ENCODE peak calls at places on chromosomes 4 and X, in eight cellular contexts. One of them, this sample, is unnamed.

GRCh38 chr4:90537491-90537890 is 410.3 kb downstream of the CCSER1 start:
- DNase-seq in fibroblast of pulmonary artery: peak; percentile 11
- DNase-seq in A549: no peak
- DNase-seq in GM23338: peak; percentile 18
- DNase-seq in HL-60: no peak
- DNase-seq in fibroblast of lung: no peak
- DNase-seq in left lung: no peak
- DNase-seq in mesendoderm: peak; percentile 42
- DNase-seq in this sample: no peak

GRCh38 chr4:105637409-105638258 is 70.9 kb downstream of the INTS12 start:
- DNase-seq in fibroblast of lung: peak; percentile 68
- DNase-seq in GM23338: no peak
- DNase-seq in left lung: peak; percentile 76
- DNase-seq in A549: no peak
- DNase-seq in HL-60: peak; percentile 91
- DNase-seq in mesendoderm: no peak
- DNase-seq in fibroblast of pulmonary artery: peak; percentile 49
- DNase-seq in this sample: peak; percentile 85

GRCh38 chrX:23782455-23782854 is 518 bp upstream of the SAT1 start:
- DNase-seq in fibroblast of lung: no peak
- DNase-seq in left lung: no peak
- DNase-seq in mesendoderm: no peak
- DNase-seq in HL-60: no peak
- DNase-seq in fibroblast of pulmonary artery: peak; percentile 47
- DNase-seq in GM23338: no peak
- DNase-seq in A549: no peak
- DNase-seq in this sample: no peak

GRCh38 chr4:186765138-186765537 is 41.5 kb upstream of the FAT1 start:
- DNase-seq in mesendoderm: no peak
- DNase-seq in GM23338: peak; percentile 39
- DNase-seq in HL-60: no peak
- DNase-seq in fibroblast of pulmonary artery: peak; percentile 43
- DNase-seq in left lung: no peak
- DNase-seq in fibroblast of lung: peak; percentile 49
- DNase-seq in A549: peak; percentile 6
- DNase-seq in this sample: peak; percentile 58

GRCh38 chr4:38762560-38762959 is 20.2 kb downstream of the TLR10 start:
- DNase-seq in fibroblast of pulmonary artery: no peak
- DNase-seq in A549: no peak
- DNase-seq in HL-60: no peak
- DNase-seq in left lung: no peak
- DNase-seq in GM23338: no peak
- DNase-seq in mesendoderm: no peak
- DNase-seq in fibroblast of lung: no peak
- DNase-seq in this sample: no peak

GRCh38 chrX:20140410-20140809 is 1.2 kb downstream of the EIF1AX start:
- DNase-seq in fibroblast of lung: no peak
- DNase-seq in fibroblast of pulmonary artery: no peak
- DNase-seq in mesendoderm: no peak
- DNase-seq in A549: no peak
- DNase-seq in left lung: no peak
- DNase-seq in HL-60: peak; percentile 39
- DNase-seq in GM23338: no peak
- DNase-seq in this sample: no peak

GRCh38 chr4:128716325-128716724 is 93.2 kb upstream of the JADE1 start:
- DNase-seq in left lung: no peak
- DNase-seq in mesendoderm: no peak
- DNase-seq in fibroblast of pulmonary artery: no peak
- DNase-seq in GM23338: no peak
- DNase-seq in fibroblast of lung: peak; percentile 64
- DNase-seq in HL-60: no peak
- DNase-seq in A549: no peak
- DNase-seq in this sample: no peak

GRCh38 chr4:176755624-176756023 is 37.1 kb downstream of the VEGFC start:
- DNase-seq in fibroblast of lung: peak; percentile 55
- DNase-seq in HL-60: no peak
- DNase-seq in GM23338: no peak
- DNase-seq in A549: no peak
- DNase-seq in mesendoderm: no peak
- DNase-seq in fibroblast of pulmonary artery: no peak
- DNase-seq in left lung: no peak
- DNase-seq in this sample: no peak

GRCh38 chrX:53268173-53268572 is 13.2 kb downstream of the IQSEC2 start:
- DNase-seq in HL-60: no peak
- DNase-seq in A549: no peak
- DNase-seq in fibroblast of lung: peak; percentile 12
- DNase-seq in left lung: no peak
- DNase-seq in mesendoderm: no peak
- DNase-seq in fibroblast of pulmonary artery: no peak
- DNase-seq in GM23338: no peak
- DNase-seq in this sample: no peak

GRCh38 chr4:126748736-126749135 is 884.0 kb upstream of the INTU start:
- DNase-seq in fibroblast of pulmonary artery: no peak
- DNase-seq in fibroblast of lung: peak; percentile 12
- DNase-seq in mesendoderm: no peak
- DNase-seq in A549: no peak
- DNase-seq in left lung: no peak
- DNase-seq in GM23338: no peak
- DNase-seq in HL-60: no peak
- DNase-seq in this sample: no peak

GRCh38 chr4:188903995-188904394 is 764.8 kb downstream of the TRIML1 start:
- DNase-seq in fibroblast of pulmonary artery: no peak
- DNase-seq in HL-60: no peak
- DNase-seq in A549: no peak
- DNase-seq in GM23338: peak; percentile 3
- DNase-seq in fibroblast of lung: no peak
- DNase-seq in mesendoderm: peak; percentile 8
- DNase-seq in left lung: no peak
- DNase-seq in this sample: no peak

GRCh38 chrX:39894626-39895025 is 203.1 kb downstream of the BCOR start:
- DNase-seq in fibroblast of lung: no peak
- DNase-seq in left lung: no peak
- DNase-seq in GM23338: no peak
- DNase-seq in HL-60: no peak
- DNase-seq in mesendoderm: no peak
- DNase-seq in fibroblast of pulmonary artery: no peak
- DNase-seq in A549: no peak
- DNase-seq in this sample: no peak

GRCh38 chr4:8308856-8309771 is 39.6 kb downstream of the HTRA3 start:
- DNase-seq in HL-60: no peak
- DNase-seq in GM23338: no peak
- DNase-seq in mesendoderm: no peak
- DNase-seq in A549: no peak
- DNase-seq in left lung: peak; percentile 32
- DNase-seq in fibroblast of lung: peak; percentile 73
- DNase-seq in fibroblast of pulmonary artery: peak; percentile 60
- DNase-seq in this sample: peak; percentile 80

GRCh38 chrX:48914593-48915493 is 3.4 kb upstream of the SLC35A2 start:
- DNase-seq in mesendoderm: no peak
- DNase-seq in GM23338: no peak
- DNase-seq in A549: no peak
- DNase-seq in fibroblast of pulmonary artery: no peak
- DNase-seq in fibroblast of lung: no peak
- DNase-seq in left lung: no peak
- DNase-seq in HL-60: no peak
- DNase-seq in this sample: peak; percentile 46
- H3K4me3 ChIP-seq in mesendoderm: no peak overlapping the region
- H3K4me3 ChIP-seq in GM23338: peak overlapping the region; percentile 87
- H3K4me3 ChIP-seq in A549: no peak overlapping the region
- H3K4me3 ChIP-seq in fibroblast of pulmonary artery: no peak overlapping the region
- H3K4me3 ChIP-seq in fibroblast of lung: no peak overlapping the region
- H3K4me3 ChIP-seq in left lung: no peak overlapping the region
- H3K4me3 ChIP-seq in HL-60: no peak overlapping the region
- H3K4me3 ChIP-seq in this sample: no peak overlapping the region

GRCh38 chr4:6777636-6778281 is 4.8 kb upstream of the KIAA0232 start:
- DNase-seq in fibroblast of pulmonary artery: no peak
- DNase-seq in GM23338: no peak
- DNase-seq in A549: no peak
- DNase-seq in fibroblast of lung: no peak
- DNase-seq in HL-60: peak; percentile 73
- DNase-seq in mesendoderm: no peak
- DNase-seq in left lung: no peak
- DNase-seq in this sample: no peak
- H3K4me3 ChIP-seq in fibroblast of pulmonary artery: no peak overlapping the region
- H3K4me3 ChIP-seq in GM23338: no peak overlapping the region
- H3K4me3 ChIP-seq in A549: no peak overlapping the region
- H3K4me3 ChIP-seq in fibroblast of lung: no peak overlapping the region
- H3K4me3 ChIP-seq in HL-60: no peak overlapping the region
- H3K4me3 ChIP-seq in mesendoderm: no peak overlapping the region
- H3K4me3 ChIP-seq in left lung: no peak overlapping the region
- H3K4me3 ChIP-seq in this sample: no peak overlapping the region

DNA sequence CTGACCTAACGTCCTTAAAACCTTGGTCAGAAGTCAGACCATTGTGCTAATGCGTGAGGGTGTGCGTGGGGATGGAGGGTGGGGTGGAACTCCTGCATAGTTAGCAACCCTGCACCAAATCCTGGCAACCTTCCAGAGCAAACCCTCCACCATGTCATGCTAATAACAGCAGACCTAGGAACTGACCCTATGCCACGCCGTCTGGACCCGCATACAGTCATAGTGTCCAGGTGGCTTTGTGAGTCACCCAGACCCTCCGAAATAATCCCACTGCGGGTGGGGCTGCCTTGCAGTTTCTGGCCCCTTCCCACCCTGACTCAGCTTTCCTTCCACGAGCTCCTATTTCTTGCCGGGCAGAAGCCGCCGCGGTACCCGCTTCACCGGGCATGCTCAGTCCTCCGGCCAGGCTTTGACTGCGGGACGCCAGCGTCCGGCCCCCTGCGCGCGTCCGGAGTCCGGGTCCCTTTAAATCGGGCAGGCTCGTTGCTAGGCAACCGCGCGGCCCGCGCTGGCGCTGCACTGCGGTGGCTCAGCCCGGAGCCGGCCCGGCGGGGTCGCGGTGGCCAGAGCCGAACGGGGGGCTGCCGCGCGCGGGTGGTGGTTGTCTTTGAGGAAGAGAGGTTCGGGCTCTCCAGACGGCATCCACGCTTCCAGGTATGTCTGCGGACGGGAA is at the start of gene CCDC160:
- DNase-seq in fibroblast of lung: peak; percentile 29
- DNase-seq in mesendoderm: peak; percentile 64
- DNase-seq in left lung: peak; percentile 46
- DNase-seq in A549: peak; percentile 28
- DNase-seq in HL-60: no peak
- DNase-seq in fibroblast of pulmonary artery: peak; percentile 15
- DNase-seq in GM23338: peak; percentile 79
- DNase-seq in this sample: peak; percentile 79
- H3K4me3 ChIP-seq in fibroblast of lung: peak within 1 kb of the TSS; percentile 56
- H3K4me3 ChIP-seq in mesendoderm: peak within 1 kb of the TSS; percentile 17
- H3K4me3 ChIP-seq in left lung: peak within 1 kb of the TSS; percentile 34
- H3K4me3 ChIP-seq in A549: peak within 1 kb of the TSS; percentile 66
- H3K4me3 ChIP-seq in HL-60: no peak within 1 kb of the TSS
- H3K4me3 ChIP-seq in fibroblast of pulmonary artery: peak within 1 kb of the TSS; percentile 42
- H3K4me3 ChIP-seq in GM23338: peak within 1 kb of the TSS; percentile 64
- H3K4me3 ChIP-seq in this sample: no peak within 1 kb of the TSS

DNA sequence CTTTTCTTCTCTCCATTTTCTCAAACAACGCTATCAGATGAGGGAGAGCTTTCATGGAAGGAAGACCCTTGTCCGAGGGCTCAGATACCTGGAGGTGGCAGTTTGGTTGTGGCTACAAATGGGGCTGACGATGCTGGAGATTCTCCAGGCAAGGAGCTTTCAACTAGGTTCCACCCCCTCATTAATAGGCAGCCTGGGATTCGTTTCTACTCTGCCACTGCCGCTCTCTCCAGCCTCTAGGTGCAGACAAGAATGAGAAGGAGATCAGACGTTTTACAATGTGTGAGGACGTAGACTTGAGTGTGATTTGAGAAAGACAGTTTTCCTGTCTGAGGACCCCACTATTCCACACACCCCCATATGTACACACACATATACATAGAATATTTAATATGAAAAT is 53.1 kb downstream of the ETNPPL start:
- DNase-seq in HL-60: no peak
- DNase-seq in GM23338: no peak
- DNase-seq in fibroblast of pulmonary artery: no peak
- DNase-seq in A549: no peak
- DNase-seq in mesendoderm: no peak
- DNase-seq in left lung: no peak
- DNase-seq in fibroblast of lung: no peak
- DNase-seq in this sample: no peak
- H3K4me3 ChIP-seq in HL-60: no peak overlapping the region
- H3K4me3 ChIP-seq in GM23338: no peak overlapping the region
- H3K4me3 ChIP-seq in fibroblast of pulmonary artery: no peak overlapping the region
- H3K4me3 ChIP-seq in A549: no peak overlapping the region
- H3K4me3 ChIP-seq in mesendoderm: no peak overlapping the region
- H3K4me3 ChIP-seq in left lung: no peak overlapping the region
- H3K4me3 ChIP-seq in fibroblast of lung: no peak overlapping the region
- H3K4me3 ChIP-seq in this sample: no peak overlapping the region

DNA sequence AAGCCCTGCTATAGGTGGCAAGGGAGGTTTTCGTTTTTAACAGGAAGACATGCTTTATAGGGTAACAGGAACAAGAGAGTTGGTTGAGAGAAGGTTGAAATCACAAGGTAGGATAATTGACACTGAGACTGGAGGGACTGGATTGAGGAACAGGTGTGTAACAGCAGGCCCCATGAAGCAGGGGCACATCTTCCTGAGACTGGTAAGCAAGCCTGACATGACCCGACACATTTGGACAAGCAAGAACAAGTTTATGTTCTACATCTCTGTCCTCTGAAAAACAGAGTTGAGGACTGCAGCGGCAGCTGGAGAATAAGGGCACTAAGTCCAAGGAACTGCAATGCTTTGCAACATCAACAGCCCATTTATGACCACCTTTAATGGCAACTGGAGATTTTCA is 5.2 kb downstream of the RPS4X start:
- DNase-seq in A549: no peak
- DNase-seq in fibroblast of lung: no peak
- DNase-seq in HL-60: no peak
- DNase-seq in left lung: no peak
- DNase-seq in GM23338: no peak
- DNase-seq in mesendoderm: no peak
- DNase-seq in fibroblast of pulmonary artery: no peak
- DNase-seq in this sample: no peak
- H3K4me3 ChIP-seq in A549: no peak overlapping the region
- H3K4me3 ChIP-seq in fibroblast of lung: no peak overlapping the region
- H3K4me3 ChIP-seq in HL-60: no peak overlapping the region
- H3K4me3 ChIP-seq in left lung: no peak overlapping the region
- H3K4me3 ChIP-seq in GM23338: no peak overlapping the region
- H3K4me3 ChIP-seq in mesendoderm: no peak overlapping the region
- H3K4me3 ChIP-seq in fibroblast of pulmonary artery: no peak overlapping the region
- H3K4me3 ChIP-seq in this sample: no peak overlapping the region

This sample was measured in aorta.